ENCODE peak calls at places on chromosomes 5 and 9, in eight cellular contexts. L is stimulated activated CD8-positive, alpha-beta memory T cell treated with anti-CD3 and anti-CD28 coated beads, Interleukin-7, amount 100 ng/mL, for 4 hours; P is heart left ventricle; Z is IMR-90; W is tibial nerve; Q is SW480; U is NCI-H1092; N is RKO. O is an unnamed sample.

GRCh38 chr9:129487658-129488483 is 133.0 kb downstream of the C9orf50 start:
- DNase-seq in L (no peak), P (peak), Z (peak), W (peak), Q (peak), U (peak), N (peak), O (peak)

GRCh38 chr5:54725391-54726280 is 208.1 kb downstream of the SNX18 start:
- DNase-seq in L (no peak), P (no peak), Z (peak), W (no peak), Q (no peak), U (no peak), N (no peak), O (peak)

GRCh38 chr9:115808695-115809094 is 344.9 kb upstream of the PAPPA start:
- DNase-seq in L (no peak), P (no peak), Z (peak), W (no peak), Q (no peak), U (no peak), N (no peak), O (no peak)

GRCh38 chr5:64534033-64534432 is 28.2 kb downstream of the RGS7BP start:
- DNase-seq in L (no peak), P (no peak), Z (no peak), W (no peak), Q (no peak), U (no peak), N (no peak), O (no peak)

GRCh38 chr9:93594041-93594756 is 17.8 kb downstream of the PHF2 start:
- DNase-seq in L (no peak), P (no peak), Z (no peak), W (no peak), Q (peak), U (no peak), N (no peak), O (no peak)

GRCh38 chr5:172274951-172275753 is 8.4 kb downstream of the UBTD2 start:
- DNase-seq in L (peak), P (no peak), Z (no peak), W (peak), Q (no peak), U (no peak), N (no peak), O (peak)

GRCh38 chr5:142888469-142889085 is 118.4 kb downstream of the ARHGAP26 start:
- DNase-seq in L (no peak), P (no peak), Z (peak), W (no peak), Q (peak), U (peak), N (peak), O (peak)

GRCh38 chr5:148471379-148471778 is 87.6 kb downstream of the FBXO38 start:
- DNase-seq in L (no peak), P (no peak), Z (peak), W (no peak), Q (no peak), U (no peak), N (no peak), O (no peak)

GRCh38 chr5:133863857-133864585 is 104.4 kb downstream of the C5orf15 start:
- DNase-seq in L (no peak), P (no peak), Z (no peak), W (no peak), Q (no peak), U (no peak), N (no peak), O (no peak)

GRCh38 chr9:130579738-130580463 is 524 bp downstream of the FUBP3 start:
- DNase-seq in L (no peak), P (no peak), Z (no peak), W (no peak), Q (no peak), U (no peak), N (peak), O (peak)

GRCh38 chr5:1429501-1429900 is 15.7 kb downstream of the SLC6A3 start:
- DNase-seq in L (no peak), P (no peak), Z (no peak), W (no peak), Q (no peak), U (no peak), N (no peak), O (no peak)

GRCh38 chr5:14364096-14364495 is 217.5 kb upstream of the OTULINL start:
- DNase-seq in L (no peak), P (no peak), Z (no peak), W (no peak), Q (peak), U (no peak), N (peak), O (no peak)

GRCh38 chr5:91206734-91207133 is 176.4 kb downstream of the ARRDC3 start:
- DNase-seq in L (no peak), P (no peak), Z (peak), W (no peak), Q (no peak), U (no peak), N (peak), O (peak)

GRCh38 chr5:158995694-158996173 is 104.0 kb downstream of the EBF1 start:
- DNase-seq in L (no peak), P (no peak), Z (no peak), W (no peak), Q (no peak), U (no peak), N (no peak), O (peak)

GRCh38 chr9:84478996-84479395 is 138.4 kb upstream of the SLC28A3 start:
- DNase-seq in L (no peak), P (no peak), Z (no peak), W (no peak), Q (no peak), U (no peak), N (peak), O (no peak)

GRCh38 chr5:138922494-138922893 is 47.4 kb upstream of the LRRTM2 start:
- DNase-seq in L (no peak), P (no peak), Z (no peak), W (no peak), Q (no peak), U (no peak), N (no peak), O (no peak)

GRCh38 chr5:73296772-73297171 is 123.8 kb downstream of the TMEM174 start:
- DNase-seq in L (no peak), P (no peak), Z (peak), W (no peak), Q (peak), U (no peak), N (peak), O (peak)

GRCh38 chr5:141635646-141636045 is 1.0 kb downstream of the HDAC3 start:
- DNase-seq in L (no peak), P (no peak), Z (no peak), W (no peak), Q (no peak), U (no peak), N (no peak), O (no peak)

GRCh38 chr5:23461576-23461975 is 45.8 kb upstream of the PRDM9 start:
- DNase-seq in L (no peak), P (no peak), Z (no peak), W (no peak), Q (no peak), U (no peak), N (no peak), O (no peak)

GRCh38 chr9:93270976-93271375 is 87.0 kb downstream of the WNK2 start:
- DNase-seq in L (no peak), P (no peak), Z (no peak), W (no peak), Q (no peak), U (no peak), N (no peak), O (no peak)

GRCh38 chr5:57841671-57842375 is 359.2 kb upstream of the ACTBL2 start:
- DNase-seq in L (no peak), P (peak), Z (peak), W (no peak), Q (peak), U (no peak), N (peak), O (peak)

GRCh38 chr9:88280816-88281382 is 107.3 kb upstream of the SPIN1 start:
- DNase-seq in L (no peak), P (no peak), Z (peak), W (no peak), Q (peak), U (no peak), N (no peak), O (no peak)

GRCh38 chr5:173454764-173455598 is 126.8 kb upstream of the STC2 start:
- DNase-seq in L (no peak), P (peak), Z (peak), W (no peak), Q (peak), U (no peak), N (peak), O (peak)

GRCh38 chr5:137563646-137564474 is 64.7 kb upstream of the SPOCK1 start:
- DNase-seq in L (no peak), P (peak), Z (peak), W (no peak), Q (no peak), U (no peak), N (no peak), O (peak)